ENCODE peak calls at places on chromosome 16, in seven cellular contexts. C, O, Z, G, E, X and I are unnamed samples.

GRCh38 chr16:130533-131173 is 7.8 kb downstream of the NPRL3 start:
- DNase-seq in O (no peak), E (no peak), G (no peak), X (no peak), C (no peak), Z (no peak), I (no peak)

GRCh38 chr16:47025641-47026040 is 52.2 kb upstream of the DNAJA2 start:
- DNase-seq in O (no peak), C (no peak), E (no peak), Z (no peak), G (no peak), X (no peak), I (no peak)

GRCh38 chr16:58085584-58086251 is 43.5 kb downstream of the CFAP20 start:
- DNase-seq in C (no peak), G (no peak), E (no peak), Z (no peak), O (no peak), X (no peak), I (no peak)

GRCh38 chr16:56222482-56222997 is 31.3 kb downstream of the GNAO1 start:
- DNase-seq in C (no peak), O (peak), E (no peak), Z (no peak), X (no peak), G (no peak), I (no peak)

GRCh38 chr16:84785843-84786538 is 33.8 kb upstream of the CRISPLD2 start:
- DNase-seq in O (no peak), Z (no peak), C (no peak), E (peak), X (no peak), G (peak), I (no peak)

GRCh38 chr16:64356267-64356666 is 765.6 kb downstream of the CDH11 start:
- DNase-seq in Z (no peak), G (peak), E (peak), C (no peak), O (no peak), X (peak), I (no peak)

GRCh38 chr16:11232852-11233726 is 22.9 kb downstream of the SOCS1 start:
- DNase-seq in O (peak), C (peak), G (no peak), Z (peak), X (no peak), E (no peak), I (no peak)

GRCh38 chr16:50497592-50497991 is 50.6 kb upstream of the NKD1 start:
- DNase-seq in X (peak), C (no peak), O (no peak), G (peak), E (no peak), Z (no peak), I (no peak)

GRCh38 chr16:47045023-47045422 is 71.5 kb upstream of the DNAJA2 start:
- DNase-seq in Z (no peak), O (no peak), G (no peak), C (no peak), X (no peak), E (peak), I (no peak)

GRCh38 chr16:60717808-60718207 is 1318.4 kb downstream of the CDH8 start:
- DNase-seq in X (no peak), Z (no peak), C (no peak), G (no peak), O (no peak), E (no peak), I (no peak)

GRCh38 chr16:75113046-75113491 is 3.5 kb downstream of the LDHD start:
- DNase-seq in Z (no peak), X (no peak), E (no peak), G (no peak), O (no peak), C (peak), I (no peak)

GRCh38 chr16:84205976-84206691 is 15.2 kb downstream of the ADAD2 start:
- DNase-seq in C (no peak), X (no peak), E (no peak), Z (no peak), O (no peak), G (no peak), I (no peak)

GRCh38 chr16:23171234-23171948 is 11.2 kb upstream of the SCNN1G start:
- DNase-seq in Z (no peak), C (no peak), E (no peak), O (no peak), G (peak), X (peak), I (no peak)

GRCh38 chr16:82738699-82739098 is 111.9 kb downstream of the CDH13 start:
- DNase-seq in Z (no peak), E (no peak), C (no peak), G (peak), O (peak), X (no peak), I (no peak)

GRCh38 chr16:89020068-89020924 is 43.3 kb upstream of the CBFA2T3 start:
- DNase-seq in G (no peak), C (no peak), E (no peak), O (no peak), Z (no peak), X (no peak), I (no peak)

GRCh38 chr16:70573451-70574121 is 50.0 kb downstream of the SF3B3 start:
- DNase-seq in X (peak), O (peak), G (peak), C (no peak), E (peak), Z (no peak), I (no peak)

GRCh38 chr16:1890024-1890700 is 18.2 kb upstream of the MEIOB start:
- DNase-seq in O (no peak), Z (no peak), E (no peak), G (no peak), X (no peak), C (no peak), I (no peak)

GRCh38 chr16:80189481-80190163 is 351.2 kb upstream of the DYNLRB2 start:
- DNase-seq in C (no peak), G (no peak), Z (no peak), E (no peak), X (no peak), O (no peak), I (no peak)

GRCh38 chr16:65394306-65394705 is 272.4 kb upstream of the CDH11 start:
- DNase-seq in Z (no peak), O (no peak), X (no peak), C (no peak), G (no peak), E (no peak), I (no peak)

GRCh38 chr16:19008770-19009169 is 25.0 kb downstream of the TMC7 start:
- DNase-seq in E (peak), O (no peak), Z (no peak), G (peak), C (no peak), X (peak), I (no peak)

GRCh38 chr16:25033852-25034251 is 18.7 kb upstream of the ARHGAP17 start:
- DNase-seq in C (no peak), O (no peak), X (no peak), E (peak), Z (no peak), G (peak), I (no peak)

GRCh38 chr16:17439580-17439979 is 31.2 kb downstream of the XYLT1 start:
- DNase-seq in Z (no peak), X (no peak), G (no peak), C (no peak), E (no peak), O (no peak), I (no peak)

GRCh38 chr16:67451061-67451703 is 20.3 kb downstream of the HSD11B2 start:
- DNase-seq in E (no peak), X (no peak), C (no peak), O (no peak), G (no peak), Z (no peak), I (no peak)

GRCh38 chr16:28596115-28596630 is 677 bp downstream of the SULT1A2 start:
- DNase-seq in C (peak), G (no peak), O (no peak), E (no peak), Z (no peak), X (no peak), I (no peak)
- H2AK5ac ChIP-seq in C (no peak), G (no peak), O (no peak), E (no peak), Z (no peak), X (no peak), I (peak)

DNA sequence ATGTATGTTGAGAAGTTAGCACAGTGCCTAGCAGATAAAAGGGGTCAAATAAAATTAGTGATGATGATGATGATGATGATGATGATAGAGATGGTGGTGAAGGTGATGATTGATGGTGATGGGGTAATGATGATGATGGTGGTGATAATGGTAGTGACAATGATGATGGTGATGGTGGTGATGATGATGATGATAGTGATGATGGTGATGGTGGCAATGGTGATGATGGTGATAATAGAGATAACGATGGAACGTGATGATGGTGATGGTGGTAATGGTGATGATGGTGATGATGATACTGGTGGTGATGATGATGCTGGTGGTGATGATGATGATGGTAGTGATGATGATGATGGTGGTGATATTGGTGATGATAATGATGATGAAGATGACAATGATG is 223.7 kb downstream of the FOXL1 start:
- DNase-seq in Z (no peak), E (no peak), X (no peak), G (no peak), O (no peak), C (no peak), I (no peak)
- H2AK5ac ChIP-seq in Z (no peak), E (no peak), X (no peak), G (no peak), O (no peak), C (no peak), I (no peak)

GRCh38 chr16:27801259-27801945 is 251.5 kb downstream of the KATNIP start:
- DNase-seq in C (no peak), Z (no peak), O (no peak), E (no peak), X (peak), G (no peak), I (no peak)
- H2AK5ac ChIP-seq in C (no peak), Z (no peak), O (no peak), E (no peak), X (no peak), G (no peak), I (no peak)

GRCh38 chr16:48405907-48406306 is 20.7 kb upstream of the SIAH1 start:
- DNase-seq in Z (no peak), O (no peak), G (no peak), C (no peak), E (no peak), X (no peak), I (no peak)
- H2AK5ac ChIP-seq in Z (no peak), O (no peak), G (no peak), C (no peak), E (no peak), X (no peak), I (no peak)

GRCh38 chr16:20768818-20769217 is 5.0 kb downstream of the ACSM3 start:
- DNase-seq in E (no peak), C (no peak), X (no peak), G (no peak), Z (no peak), O (no peak), I (no peak)
- H2AK5ac ChIP-seq in E (no peak), C (no peak), X (no peak), G (no peak), Z (no peak), O (no peak), I (no peak)